ENCODE peak calls at places on chromosomes 11 and 22, in eight cellular contexts. Y, P, Z, S, Q, I, C and F are unnamed samples.
A peak's percentile ranks its signal among the peaks of the same experiment; 100 is the strongest.

GRCh38 chr11:132312616-132313210 is 942.3 kb downstream of the NTM start:
- DNase-seq in Y (peak; percentile 59), S (peak; percentile 44), P (peak; percentile 59), Q (peak; percentile 76), Z (no peak), I (no peak), C (peak; percentile 44), F (peak; percentile 52)

GRCh38 chr22:25900880-25901279 is 158.9 kb downstream of the MYO18B start:
- DNase-seq in Z (no peak), Q (peak; percentile 48), Y (no peak), C (peak; percentile 23), I (no peak), P (no peak), S (no peak), F (peak; percentile 72)

GRCh38 chr11:65213322-65214211 is 31.8 kb downstream of the CAPN1 start:
- DNase-seq in C (peak; percentile 39), Y (peak; percentile 77), P (no peak), S (no peak), Z (no peak), I (no peak), Q (peak; percentile 62), F (peak; percentile 88)

GRCh38 chr11:122517403-122518379 is 137.8 kb upstream of the UBASH3B start:
- DNase-seq in S (no peak), P (peak; percentile 14), C (no peak), Q (peak; percentile 70), Y (no peak), Z (no peak), I (no peak), F (no peak)

GRCh38 chr22:36763576-36763975 is 12.3 kb downstream of the IFT27 start:
- DNase-seq in I (no peak), P (no peak), Z (no peak), Y (no peak), C (no peak), S (no peak), Q (no peak), F (no peak)

GRCh38 chr11:95977534-95978174 is 53.7 kb upstream of the MTMR2 start:
- DNase-seq in P (peak; percentile 5), C (no peak), Y (no peak), Q (no peak), I (no peak), S (no peak), Z (no peak), F (no peak)

GRCh38 chr22:36732609-36733008 is 29.1 kb upstream of the CACNG2 start:
- DNase-seq in S (no peak), Z (no peak), Q (no peak), P (no peak), I (no peak), Y (no peak), C (no peak), F (no peak)

GRCh38 chr11:2571598-2572281 is 126.9 kb downstream of the KCNQ1 start:
- DNase-seq in Y (no peak), P (no peak), I (no peak), C (no peak), Z (no peak), Q (no peak), S (no peak), F (no peak)

GRCh38 chr11:58616594-58616993 is 5.9 kb upstream of the CNTF start:
- DNase-seq in Q (no peak), Z (no peak), Y (no peak), P (peak; percentile 92), C (no peak), S (no peak), I (no peak), F (no peak)

GRCh38 chr22:35230839-35231584 is 26.3 kb upstream of the HMGXB4 start:
- DNase-seq in C (no peak), Z (peak; percentile 27), S (no peak), Q (no peak), I (peak; percentile 50), P (no peak), Y (no peak), F (peak; percentile 93)

GRCh38 chr22:50085211-50085999 is at the start of gene MLC1:
- DNase-seq in S (no peak), Z (no peak), Q (no peak), I (no peak), C (peak; percentile 36), P (no peak), Y (peak; percentile 18), F (no peak)

DNA sequence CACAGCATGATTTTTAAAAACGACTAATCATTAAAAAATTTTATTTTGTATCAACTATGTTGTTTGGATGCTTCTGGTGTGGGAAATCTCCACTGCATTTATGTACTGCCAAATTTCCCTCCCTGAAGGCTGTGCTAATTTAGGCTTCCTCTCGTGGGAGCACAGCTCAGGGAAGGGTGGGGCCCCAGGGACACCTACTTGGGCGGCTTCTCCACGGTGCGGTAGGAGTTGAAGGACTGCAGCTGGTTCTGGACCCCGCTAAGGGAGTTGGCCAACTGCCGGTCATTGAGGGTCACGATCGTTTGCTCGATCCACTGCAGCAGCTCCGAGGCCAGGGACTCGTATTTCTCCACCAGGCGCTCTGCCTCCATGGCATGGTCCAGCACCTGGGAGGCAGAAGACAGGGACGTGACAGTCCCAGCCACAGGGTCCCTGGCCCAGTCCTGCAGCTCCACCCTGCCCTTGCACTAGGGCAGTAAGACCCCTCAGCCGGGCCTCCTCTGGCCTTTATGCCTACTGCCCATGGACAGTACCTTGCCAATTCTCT is 18.6 kb downstream of the SPTBN2 start:
- DNase-seq in P (no peak), S (no peak), C (no peak), I (no peak), Y (no peak), Z (no peak), Q (no peak), F (no peak)
- H3K9ac ChIP-seq in P (no peak overlapping the region), S (no peak overlapping the region), C (no peak overlapping the region), I (no peak overlapping the region), Y (no peak overlapping the region), Z (no peak overlapping the region), Q (no peak overlapping the region), F (no peak overlapping the region)

GRCh38 chr11:72838691-72839305 is 24.6 kb downstream of the ATG16L2 start:
- DNase-seq in C (no peak), I (no peak), S (no peak), Y (no peak), P (peak; percentile 65), Z (no peak), Q (no peak), F (no peak)

GRCh38 chr11:72833083-72833733 is 19.0 kb downstream of the ATG16L2 start:
- DNase-seq in Q (no peak), P (no peak), Y (no peak), S (no peak), C (no peak), Z (no peak), I (no peak), F (no peak)

GRCh38 chr11:72833792-72834501 is 19.7 kb downstream of the ATG16L2 start:
- DNase-seq in S (no peak), Q (no peak), C (no peak), I (no peak), Y (no peak), Z (no peak), P (no peak), F (no peak)

GRCh38 chr11:72834905-72835304 is 20.7 kb downstream of the ATG16L2 start:
- DNase-seq in S (no peak), Q (no peak), I (no peak), Y (no peak), P (no peak), Z (no peak), C (no peak), F (no peak)

DNA sequence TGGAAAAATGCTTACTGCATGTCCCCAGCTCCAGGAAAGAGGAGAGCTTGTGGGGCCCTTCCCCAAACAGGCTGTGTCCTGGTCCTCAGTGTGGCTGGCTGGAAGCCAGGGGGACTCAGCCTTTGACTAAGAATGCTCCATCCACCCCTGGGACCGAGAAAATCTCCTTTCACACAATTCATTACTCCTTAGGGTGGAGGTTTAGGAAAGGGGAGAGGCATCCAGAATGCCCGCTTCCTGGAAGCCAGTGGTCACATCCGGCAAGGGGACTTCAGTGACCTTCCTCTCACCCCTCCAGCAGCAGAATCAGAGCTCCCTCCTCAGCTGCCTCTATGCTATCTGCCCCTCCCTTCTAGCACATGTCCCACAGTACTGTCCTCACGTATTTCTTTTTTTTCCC is 21.9 kb downstream of the ATG16L2 start:
- DNase-seq in C (no peak), S (no peak), Z (no peak), I (no peak), Y (no peak), Q (no peak), P (no peak), F (no peak)
- H3K4me1 ChIP-seq in C (peaks cover 5% of the 10 kb centered on the region), S (peaks cover 6% of the 10 kb centered on the region), Z (peaks cover 4% of the 10 kb centered on the region), I (peaks cover 15% of the 10 kb centered on the region), Y (no peaks in the 10 kb centered on the region), Q (no peaks in the 10 kb centered on the region), P (peaks cover 24% of the 10 kb centered on the region), F (no peaks in the 10 kb centered on the region)

GRCh38 chr11:117875397-117876048 is 935 bp downstream of the FXYD6 start:
- DNase-seq in I (no peak), C (no peak), P (no peak), Y (no peak), Z (no peak), S (no peak), Q (peak; percentile 77), F (no peak)

GRCh38 chr11:117877120-117877784 is 794 bp upstream of the FXYD6 start:
- DNase-seq in Q (no peak), P (no peak), S (no peak), I (no peak), Z (no peak), Y (no peak), C (no peak), F (no peak)

GRCh38 chr11:117876341-117877119 is at the start of gene FXYD6:
- DNase-seq in Y (no peak), I (no peak), Q (peak; percentile 84), P (peak; percentile 17), C (peak; percentile 66), Z (peak; percentile 52), S (peak; percentile 85), F (no peak)

GRCh38 chr11:117874910-117875396 is 1.5 kb downstream of the FXYD6 start:
- DNase-seq in P (no peak), Q (no peak), I (no peak), S (no peak), Y (no peak), C (no peak), Z (no peak), F (no peak)

GRCh38 chr11:117876049-117876340 is 463 bp downstream of the FXYD6 start:
- DNase-seq in Q (no peak), I (no peak), Y (no peak), S (no peak), P (no peak), Z (no peak), C (no peak), F (no peak)
- H3K4me3 ChIP-seq in Q (peak overlapping the region; percentile 75), I (peak overlapping the region; percentile 42), Y (peak overlapping the region; percentile 67), S (peak overlapping the region; percentile 81), P (no peak overlapping the region), Z (peak overlapping the region; percentile 39), C (no peak overlapping the region), F (no peak overlapping the region)

DNA sequence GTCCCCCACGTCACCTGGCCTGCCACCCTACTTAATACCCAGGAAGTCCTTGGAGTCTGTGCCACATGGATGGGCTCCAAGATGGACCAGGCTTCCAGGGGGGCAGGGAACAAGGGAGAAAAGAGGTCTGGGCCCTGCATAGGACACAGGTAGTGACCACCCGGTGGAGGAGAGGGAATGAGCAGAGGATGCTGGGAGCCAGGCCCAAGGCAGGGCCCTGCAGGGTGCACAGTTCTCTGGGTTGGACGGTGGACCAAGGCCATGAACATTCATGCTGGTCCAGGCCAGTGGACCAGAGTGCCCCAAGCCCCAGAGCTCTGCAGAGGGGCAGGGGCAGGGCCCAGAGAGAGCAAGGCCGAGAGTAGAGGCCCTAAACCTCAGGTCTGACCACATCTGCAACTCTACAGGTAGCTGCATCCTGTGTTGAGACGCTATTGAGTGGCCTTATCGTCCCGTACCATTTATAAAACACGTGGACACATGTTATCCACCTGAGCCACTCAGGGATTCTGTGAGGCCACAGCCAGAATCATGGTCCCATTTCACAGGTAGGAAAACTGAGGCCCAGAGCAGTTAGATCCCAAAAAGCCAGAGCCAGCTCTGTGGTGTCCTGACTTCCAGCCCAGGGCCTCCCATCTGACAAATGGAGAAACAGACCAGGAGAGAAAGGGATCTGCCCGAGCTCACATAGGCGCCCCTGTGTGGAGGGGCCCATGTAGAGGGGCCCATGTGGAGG is 46.4 kb downstream of the IGLL5 start:
- DNase-seq in P (no peak), S (no peak), Y (no peak), Z (no peak), C (peak; percentile 64), Q (no peak), I (no peak), F (no peak)
- H3K9ac ChIP-seq in P (no peak overlapping the region), S (no peak overlapping the region), Y (no peak overlapping the region), Z (no peak overlapping the region), C (no peak overlapping the region), Q (no peak overlapping the region), I (no peak overlapping the region), F (peak overlapping the region; percentile 62)